ENCODE peak calls at places on chromosomes 13 and 19, in four cellular contexts. One of them, this sample, is unnamed. For H3K4me1, the result is how much of the 10 kb centered on the place peaks cover.

GRCh38 chr13:101019126-101019525 is 344.5 kb upstream of the TMTC4 start:
- DNase-seq in small intestine: no peak
- DNase-seq in H1: no peak
- DNase-seq in CD8-positive, alpha-beta memory T cell: no peak
- DNase-seq in this sample: no peak

GRCh38 chr19:4694211-4694987 is 24.3 kb upstream of the MYDGF start:
- DNase-seq in small intestine: no peak
- DNase-seq in H1: no peak
- DNase-seq in CD8-positive, alpha-beta memory T cell: no peak
- DNase-seq in this sample: peak

GRCh38 chr19:20923077-20923871 is at the start of gene ZNF85:
- DNase-seq in small intestine: peak
- DNase-seq in H1: peak
- DNase-seq in CD8-positive, alpha-beta memory T cell: peak
- DNase-seq in this sample: peak

GRCh38 chr19:30103981-30104380 is 161.9 kb downstream of the URI1 start:
- DNase-seq in small intestine: no peak
- DNase-seq in H1: no peak
- DNase-seq in CD8-positive, alpha-beta memory T cell: no peak
- DNase-seq in this sample: no peak

GRCh38 chr19:2474232-2475017 is 1.5 kb upstream of the GADD45B start:
- DNase-seq in small intestine: peak
- DNase-seq in H1: no peak
- DNase-seq in CD8-positive, alpha-beta memory T cell: peak
- DNase-seq in this sample: no peak

GRCh38 chr19:33366917-33367316 is 6.6 kb upstream of the CEBPG start:
- DNase-seq in small intestine: peak
- DNase-seq in H1: no peak
- DNase-seq in CD8-positive, alpha-beta memory T cell: no peak
- DNase-seq in this sample: no peak

GRCh38 chr19:16095071-16095571 is 16.6 kb upstream of the RAB8A start:
- DNase-seq in small intestine: no peak
- DNase-seq in H1: no peak
- DNase-seq in CD8-positive, alpha-beta memory T cell: no peak
- DNase-seq in this sample: no peak

GRCh38 chr13:87042946-87043345 is 628.2 kb upstream of the SLITRK5 start:
- DNase-seq in small intestine: no peak
- DNase-seq in H1: no peak
- DNase-seq in CD8-positive, alpha-beta memory T cell: no peak
- DNase-seq in this sample: no peak

GRCh38 chr13:39603424-39603947 is 493 bp upstream of the LHFPL6 start:
- DNase-seq in small intestine: no peak
- DNase-seq in H1: no peak
- DNase-seq in CD8-positive, alpha-beta memory T cell: no peak
- DNase-seq in this sample: no peak

GRCh38 chr19:40775632-40776022 is 306 bp downstream of the MIA start:
- DNase-seq in small intestine: no peak
- DNase-seq in H1: no peak
- DNase-seq in CD8-positive, alpha-beta memory T cell: no peak
- DNase-seq in this sample: no peak

GRCh38 chr13:110454227-110454859 is 107.2 kb downstream of the RAB20 start:
- DNase-seq in small intestine: no peak
- DNase-seq in H1: no peak
- DNase-seq in CD8-positive, alpha-beta memory T cell: no peak
- DNase-seq in this sample: no peak

GRCh38 chr19:48807590-48808308 is 3.1 kb downstream of the BCAT2 start:
- DNase-seq in small intestine: peak
- DNase-seq in H1: no peak
- DNase-seq in CD8-positive, alpha-beta memory T cell: no peak
- DNase-seq in this sample: no peak

GRCh38 chr13:29255567-29255966 is 339.9 kb downstream of the SLC7A1 start:
- DNase-seq in small intestine: no peak
- DNase-seq in H1: no peak
- DNase-seq in CD8-positive, alpha-beta memory T cell: no peak
- DNase-seq in this sample: no peak

GRCh38 chr13:86445584-86446140 is 646.4 kb upstream of the SLITRK6 start:
- DNase-seq in small intestine: no peak
- DNase-seq in H1: no peak
- DNase-seq in CD8-positive, alpha-beta memory T cell: no peak
- DNase-seq in this sample: no peak

GRCh38 chr13:36858285-36858684 is 39.3 kb downstream of the RFXAP start:
- DNase-seq in small intestine: peak
- DNase-seq in H1: no peak
- DNase-seq in CD8-positive, alpha-beta memory T cell: no peak
- DNase-seq in this sample: no peak

GRCh38 chr19:6500837-6501739 is 1.0 kb downstream of the TUBB4A start:
- DNase-seq in small intestine: no peak
- DNase-seq in H1: no peak
- DNase-seq in CD8-positive, alpha-beta memory T cell: no peak
- DNase-seq in this sample: no peak

GRCh38 chr19:1574763-1575162 is 6.6 kb upstream of the MEX3D start:
- DNase-seq in small intestine: no peak
- DNase-seq in H1: no peak
- DNase-seq in CD8-positive, alpha-beta memory T cell: no peak
- DNase-seq in this sample: no peak

GRCh38 chr13:85588359-85588758 is 210.9 kb downstream of the SLITRK6 start:
- DNase-seq in small intestine: no peak
- DNase-seq in H1: no peak
- DNase-seq in CD8-positive, alpha-beta memory T cell: no peak
- DNase-seq in this sample: no peak

GRCh38 chr19:43574424-43575155 is 737 bp downstream of the XRCC1 start:
- DNase-seq in small intestine: no peak
- DNase-seq in H1: no peak
- DNase-seq in CD8-positive, alpha-beta memory T cell: no peak
- DNase-seq in this sample: no peak

GRCh38 chr19:3369337-3370213 is 3.2 kb downstream of the NFIC start:
- DNase-seq in small intestine: no peak
- DNase-seq in H1: no peak
- DNase-seq in CD8-positive, alpha-beta memory T cell: no peak
- DNase-seq in this sample: no peak

GRCh38 chr13:113584870-113585671 is 518 bp downstream of the TFDP1 start:
- DNase-seq in small intestine: peak
- DNase-seq in H1: no peak
- DNase-seq in CD8-positive, alpha-beta memory T cell: no peak
- DNase-seq in this sample: no peak

GRCh38 chr19:2270157-2270571 is 11.8 kb downstream of the PEAK3 start:
- DNase-seq in small intestine: no peak
- DNase-seq in H1: no peak
- DNase-seq in CD8-positive, alpha-beta memory T cell: peak
- DNase-seq in this sample: no peak

GRCh38 chr13:20767309-20767943 is 6.3 kb downstream of the EEF1AKMT1 start:
- DNase-seq in small intestine: no peak
- DNase-seq in H1: no peak
- DNase-seq in CD8-positive, alpha-beta memory T cell: no peak
- DNase-seq in this sample: no peak

GRCh38 chr13:32212420-32212819 is 102.7 kb downstream of the ZAR1L start:
- DNase-seq in small intestine: no peak
- DNase-seq in H1: no peak
- DNase-seq in CD8-positive, alpha-beta memory T cell: no peak
- DNase-seq in this sample: no peak

GRCh38 chr19:10424011-10424637 is 3.8 kb downstream of the PDE4A start:
- DNase-seq in small intestine: peak
- DNase-seq in H1: no peak
- DNase-seq in CD8-positive, alpha-beta memory T cell: peak
- DNase-seq in this sample: no peak

GRCh38 chr19:30593358-30593757 is 221.2 kb downstream of the ZNF536 start:
- DNase-seq in small intestine: no peak
- DNase-seq in H1: no peak
- DNase-seq in CD8-positive, alpha-beta memory T cell: no peak
- DNase-seq in this sample: no peak

GRCh38 chr13:61135583-61135982 is 280.1 kb downstream of the PCDH20 start:
- DNase-seq in small intestine: no peak
- DNase-seq in H1: no peak
- DNase-seq in CD8-positive, alpha-beta memory T cell: no peak
- DNase-seq in this sample: no peak

GRCh38 chr19:3821857-3822364 is 35.7 kb upstream of the MATK start:
- DNase-seq in small intestine: peak
- DNase-seq in H1: peak
- DNase-seq in CD8-positive, alpha-beta memory T cell: peak
- DNase-seq in this sample: no peak

GRCh38 chr19:1274852-1275259 is 474 bp upstream of the FAM174C start:
- DNase-seq in small intestine: no peak
- DNase-seq in H1: no peak
- DNase-seq in CD8-positive, alpha-beta memory T cell: no peak
- DNase-seq in this sample: no peak

GRCh38 chr13:114112826-114113322 is 19.5 kb downstream of the RASA3 start:
- DNase-seq in small intestine: no peak
- DNase-seq in H1: no peak
- DNase-seq in CD8-positive, alpha-beta memory T cell: no peak
- DNase-seq in this sample: no peak

GRCh38 chr13:50684366-50684765 is 159.1 kb downstream of the DLEU7 start:
- DNase-seq in small intestine: peak
- DNase-seq in H1: no peak
- DNase-seq in CD8-positive, alpha-beta memory T cell: no peak
- DNase-seq in this sample: no peak

GRCh38 chr19:49488046-49488862 is 846 bp downstream of the RPL13A start:
- DNase-seq in small intestine: no peak
- DNase-seq in H1: no peak
- DNase-seq in CD8-positive, alpha-beta memory T cell: no peak
- DNase-seq in this sample: no peak

GRCh38 chr19:52659013-52659412 is 20.9 kb upstream of the ZNF83 start:
- DNase-seq in small intestine: no peak
- DNase-seq in H1: no peak
- DNase-seq in CD8-positive, alpha-beta memory T cell: no peak
- DNase-seq in this sample: no peak

GRCh38 chr19:15412832-15413231 is 6.0 kb downstream of the AKAP8L start:
- DNase-seq in small intestine: no peak
- DNase-seq in H1: no peak
- DNase-seq in CD8-positive, alpha-beta memory T cell: no peak
- DNase-seq in this sample: no peak

GRCh38 chr19:12833747-12834417 is 497 bp downstream of the RTBDN start:
- DNase-seq in small intestine: peak
- DNase-seq in H1: no peak
- DNase-seq in CD8-positive, alpha-beta memory T cell: peak
- DNase-seq in this sample: no peak

GRCh38 chr13:77313923-77314322 is 13.0 kb downstream of the MYCBP2 start:
- DNase-seq in small intestine: no peak
- DNase-seq in H1: no peak
- DNase-seq in CD8-positive, alpha-beta memory T cell: no peak
- DNase-seq in this sample: no peak

DNA sequence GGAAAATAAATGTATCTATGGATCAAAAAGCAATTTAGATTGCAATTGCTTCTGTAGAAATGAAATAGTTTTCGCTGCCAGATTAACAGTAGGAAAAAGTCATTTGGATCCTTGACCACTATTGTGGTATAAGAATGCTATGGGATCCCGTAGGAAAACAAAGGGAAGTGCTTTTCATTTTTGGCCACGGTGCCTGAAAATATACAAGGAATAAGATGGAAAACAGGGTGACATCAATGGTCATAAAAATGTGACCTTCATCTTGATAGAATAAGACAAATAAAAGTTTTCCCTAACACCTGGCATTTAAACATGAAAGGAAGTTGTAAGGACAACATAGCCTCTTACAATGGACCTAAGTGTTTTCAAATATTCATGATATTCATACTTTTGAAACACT is 622.8 kb downstream of the DACH1 start:
- DNase-seq in small intestine: no peak
- DNase-seq in H1: no peak
- DNase-seq in CD8-positive, alpha-beta memory T cell: no peak
- DNase-seq in this sample: no peak
- H3K4me1 ChIP-seq in small intestine: under half
- H3K4me1 ChIP-seq in H1: under half
- H3K4me1 ChIP-seq in CD8-positive, alpha-beta memory T cell: under half
- H3K4me1 ChIP-seq in this sample: under half

GRCh38 chr13:79680485-79680884 is 199.5 kb downstream of the NDFIP2 start:
- DNase-seq in small intestine: no peak
- DNase-seq in H1: no peak
- DNase-seq in CD8-positive, alpha-beta memory T cell: no peak
- DNase-seq in this sample: no peak
- H3K4me1 ChIP-seq in small intestine: under half
- H3K4me1 ChIP-seq in H1: under half
- H3K4me1 ChIP-seq in CD8-positive, alpha-beta memory T cell: under half
- H3K4me1 ChIP-seq in this sample: under half

GRCh38 chr19:55643003-55643732 is at the start of gene ZNF581:
- DNase-seq in small intestine: peak
- DNase-seq in H1: no peak
- DNase-seq in CD8-positive, alpha-beta memory T cell: peak
- DNase-seq in this sample: no peak

GRCh38 chr19:55644191-55644833 is 863 bp downstream of the ZNF581 start:
- DNase-seq in small intestine: no peak
- DNase-seq in H1: no peak
- DNase-seq in CD8-positive, alpha-beta memory T cell: no peak
- DNase-seq in this sample: no peak

GRCh38 chr19:55643733-55644116 is 276 bp downstream of the ZNF581 start:
- DNase-seq in small intestine: no peak
- DNase-seq in H1: no peak
- DNase-seq in CD8-positive, alpha-beta memory T cell: no peak
- DNase-seq in this sample: no peak

GRCh38 chr19:55645512-55645881 is 2.0 kb downstream of the ZNF581 start:
- DNase-seq in small intestine: no peak
- DNase-seq in H1: no peak
- DNase-seq in CD8-positive, alpha-beta memory T cell: no peak
- DNase-seq in this sample: no peak

DNA sequence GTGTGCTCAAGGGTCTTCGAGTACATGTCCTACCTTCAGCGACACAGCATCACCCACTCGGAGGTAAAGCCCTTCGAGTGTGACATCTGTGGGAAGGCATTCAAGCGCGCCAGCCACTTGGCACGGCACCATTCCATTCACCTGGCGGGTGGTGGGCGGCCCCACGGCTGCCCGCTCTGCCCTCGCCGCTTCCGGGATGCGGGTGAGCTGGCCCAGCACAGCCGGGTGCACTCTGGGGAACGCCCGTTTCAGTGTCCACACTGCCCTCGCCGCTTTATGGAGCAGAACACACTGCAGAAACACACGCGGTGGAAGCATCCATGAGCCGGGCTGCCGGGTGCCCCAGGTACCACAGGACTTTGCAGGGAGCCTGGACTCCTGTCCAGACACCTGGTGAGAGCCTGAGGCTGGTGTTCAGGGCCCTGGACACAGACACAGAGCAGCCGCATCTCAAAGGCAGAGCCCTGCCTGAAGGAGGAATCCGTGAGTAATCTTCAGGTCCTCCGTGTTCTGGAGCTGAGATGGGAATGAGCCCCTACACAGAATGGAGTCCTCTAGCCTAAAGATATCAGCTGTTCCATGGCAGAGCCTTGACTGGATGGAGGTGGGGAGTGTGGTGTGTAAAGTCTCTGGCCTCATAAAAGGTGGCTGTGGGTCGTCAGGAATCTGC is 1.5 kb downstream of the ZNF581 start:
- DNase-seq in small intestine: no peak
- DNase-seq in H1: no peak
- DNase-seq in CD8-positive, alpha-beta memory T cell: no peak
- DNase-seq in this sample: no peak
- H3K4me1 ChIP-seq in small intestine: under half
- H3K4me1 ChIP-seq in H1: under half
- H3K4me1 ChIP-seq in CD8-positive, alpha-beta memory T cell: under half
- H3K4me1 ChIP-seq in this sample: half or more

DNA sequence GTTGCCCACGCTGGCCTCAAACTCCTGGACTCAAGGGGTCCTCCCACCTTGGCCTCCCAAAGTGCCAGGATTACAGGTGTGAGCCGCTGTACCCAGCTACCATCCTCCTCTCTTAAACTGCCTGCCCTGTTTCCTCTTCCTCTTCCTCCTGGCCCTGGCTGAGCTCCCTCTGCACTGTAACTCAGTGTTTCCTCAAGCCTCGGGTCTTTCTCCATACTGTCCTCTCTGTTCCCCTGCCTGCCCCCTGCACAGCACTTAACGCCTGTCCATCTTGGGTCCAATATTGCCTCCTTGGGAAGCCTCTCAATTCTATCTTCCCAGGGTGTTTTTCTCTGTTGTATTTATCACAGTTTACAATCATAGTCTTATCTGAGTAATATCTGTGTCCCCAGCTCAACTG is 6.1 kb downstream of the LIPE start:
- DNase-seq in small intestine: no peak
- DNase-seq in H1: no peak
- DNase-seq in CD8-positive, alpha-beta memory T cell: no peak
- DNase-seq in this sample: no peak
- H3K4me1 ChIP-seq in small intestine: under half
- H3K4me1 ChIP-seq in H1: under half
- H3K4me1 ChIP-seq in CD8-positive, alpha-beta memory T cell: under half
- H3K4me1 ChIP-seq in this sample: under half